ENCODE peak calls at places on chromosomes 13 and 19, in ten cellular contexts. P, O, W, L, V, C, S, B, Y and E are unnamed samples.

GRCh38 chr19:18308051-18308947 is 14.6 kb downstream of the LSM4 start:
- DNase-seq in V (no peak), W (no peak), Y (no peak), C (no peak), L (no peak), B (no peak), S (no peak), P (no peak), O (no peak), E (no peak)

GRCh38 chr19:51784922-51785690 is 9.9 kb upstream of the FPR3 start:
- DNase-seq in O (no peak), L (no peak), V (peak), Y (peak), P (no peak), S (peak), B (no peak), C (no peak), W (no peak), E (peak)

GRCh38 chr19:6773323-6773931 is 919 bp downstream of the VAV1 start:
- DNase-seq in W (no peak), L (no peak), S (no peak), C (no peak), B (no peak), V (no peak), O (peak), Y (peak), P (no peak), E (no peak)

GRCh38 chr13:99041788-99042187 is 63.9 kb upstream of the DOCK9 start:
- DNase-seq in W (no peak), P (no peak), O (no peak), V (no peak), C (no peak), B (no peak), L (no peak), Y (no peak), S (no peak), E (no peak)

GRCh38 chr19:38684078-38684861 is 36.8 kb downstream of the ACTN4 start:
- DNase-seq in V (peak), L (no peak), S (no peak), B (no peak), P (no peak), Y (peak), O (peak), C (no peak), W (no peak), E (no peak)

GRCh38 chr19:40395956-40396355 is 6.0 kb upstream of the HIPK4 start:
- DNase-seq in Y (no peak), P (no peak), L (no peak), W (no peak), C (no peak), V (no peak), B (no peak), O (no peak), S (no peak), E (no peak)

GRCh38 chr13:39616087-39616694 is 13.2 kb upstream of the LHFPL6 start:
- DNase-seq in W (peak), P (no peak), Y (peak), L (no peak), V (no peak), S (no peak), O (no peak), C (no peak), B (peak), E (no peak)

GRCh38 chr13:110554946-110555345 is 6.6 kb downstream of the RAB20 start:
- DNase-seq in P (no peak), O (no peak), Y (no peak), W (no peak), V (no peak), S (no peak), L (no peak), C (no peak), B (no peak), E (no peak)

GRCh38 chr13:50615234-50615633 is 228.3 kb downstream of the DLEU7 start:
- DNase-seq in W (no peak), S (no peak), Y (no peak), L (no peak), B (no peak), C (no peak), V (no peak), O (no peak), P (no peak), E (no peak)

GRCh38 chr13:41384749-41385503 is 72.4 kb upstream of the RGCC start:
- DNase-seq in P (no peak), C (no peak), Y (no peak), V (no peak), L (no peak), S (no peak), B (no peak), O (no peak), W (no peak), E (no peak)

GRCh38 chr13:41139296-41139966 is 6.8 kb upstream of the KBTBD6 start:
- DNase-seq in V (no peak), W (no peak), Y (no peak), O (no peak), L (no peak), B (no peak), P (no peak), S (no peak), C (no peak), E (no peak)

GRCh38 chr13:104691765-104692164 is 1625.5 kb upstream of the SLC10A2 start:
- DNase-seq in B (no peak), L (no peak), Y (no peak), W (no peak), S (no peak), C (no peak), V (no peak), P (no peak), O (no peak), E (no peak)

GRCh38 chr19:50244695-50245094 is 41.3 kb downstream of the MYH14 start:
- DNase-seq in P (no peak), B (no peak), V (no peak), Y (no peak), O (no peak), L (no peak), C (no peak), S (no peak), W (no peak), E (no peak)

GRCh38 chr13:29922281-29922821 is 71.9 kb upstream of the UBL3 start:
- DNase-seq in Y (no peak), W (no peak), S (no peak), B (no peak), C (no peak), V (no peak), P (no peak), L (no peak), O (no peak), E (no peak)

GRCh38 chr13:59261928-59262488 is 901.7 kb downstream of the DIAPH3 start:
- DNase-seq in L (no peak), B (no peak), P (no peak), Y (no peak), V (no peak), C (no peak), W (peak), S (no peak), O (no peak), E (no peak)

GRCh38 chr19:49677901-49678674 is 1.0 kb downstream of the PRMT1 start:
- DNase-seq in V (no peak), C (peak), W (peak), S (peak), L (no peak), O (peak), B (peak), Y (peak), P (peak), E (peak)

GRCh38 chr13:50991624-50992610 is 82.3 kb downstream of the RNASEH2B start:
- DNase-seq in V (no peak), W (no peak), P (no peak), L (no peak), C (no peak), O (no peak), B (peak), S (no peak), Y (no peak), E (no peak)

GRCh38 chr19:58229255-58229639 is 533 bp downstream of the ZNF544 start:
- DNase-seq in B (no peak), V (no peak), L (no peak), S (no peak), P (peak), C (no peak), Y (peak), O (no peak), W (peak), E (peak)

GRCh38 chr13:104980571-104980970 is 1554.9 kb downstream of the EFNB2 start:
- DNase-seq in L (no peak), W (no peak), V (no peak), O (no peak), P (no peak), C (no peak), Y (no peak), B (no peak), S (no peak), E (no peak)

GRCh38 chr13:105603283-105603682 is 932.2 kb downstream of the EFNB2 start:
- DNase-seq in B (peak), C (no peak), L (no peak), O (no peak), V (no peak), W (no peak), Y (no peak), P (no peak), S (no peak), E (no peak)

GRCh38 chr13:74528751-74529513 is 394.7 kb upstream of the KLF12 start:
- DNase-seq in P (no peak), O (no peak), S (no peak), L (no peak), W (no peak), B (no peak), C (no peak), Y (no peak), V (no peak), E (no peak)

GRCh38 chr13:97005631-97006262 is 11.5 kb upstream of the OXGR1 start:
- DNase-seq in C (no peak), V (no peak), W (no peak), P (no peak), Y (no peak), S (no peak), L (no peak), O (no peak), B (no peak), E (no peak)

GRCh38 chr19:30047355-30047895 is 105.4 kb downstream of the URI1 start:
- DNase-seq in L (no peak), W (no peak), Y (no peak), S (no peak), C (no peak), B (no peak), P (no peak), O (no peak), V (no peak), E (no peak)

GRCh38 chr19:54626757-54627156 is 3.5 kb upstream of the LILRB1 start:
- DNase-seq in L (no peak), B (no peak), Y (no peak), P (no peak), O (no peak), V (no peak), S (no peak), W (no peak), C (no peak), E (no peak)

GRCh38 chr13:59883885-59884284 is 279.8 kb downstream of the DIAPH3 start:
- DNase-seq in L (no peak), W (no peak), P (no peak), Y (no peak), O (no peak), C (no peak), V (no peak), B (no peak), S (no peak), E (no peak)

GRCh38 chr13:91216928-91217700 is 130.4 kb upstream of the MIR17HG start:
- DNase-seq in W (no peak), O (no peak), V (no peak), C (no peak), Y (no peak), L (no peak), B (no peak), S (no peak), P (no peak), E (no peak)

GRCh38 chr13:61685683-61686013 is 270.0 kb upstream of the PCDH20 start:
- DNase-seq in C (no peak), L (no peak), S (no peak), P (no peak), Y (no peak), O (no peak), W (peak), B (peak), V (no peak), E (no peak)

GRCh38 chr13:43946281-43946680 is 66.6 kb downstream of the LACC1 start:
- DNase-seq in C (no peak), B (no peak), O (no peak), V (no peak), W (no peak), L (no peak), P (no peak), Y (no peak), S (no peak), E (no peak)

GRCh38 chr13:20902438-20903163 is at the start of gene XPO4:
- DNase-seq in L (no peak), V (no peak), B (peak), P (peak), S (peak), W (peak), O (peak), Y (peak), C (peak), E (peak)

GRCh38 chr13:32902898-32903297 is 113.3 kb upstream of the KL start:
- DNase-seq in L (no peak), S (no peak), C (no peak), B (no peak), P (peak), Y (no peak), O (no peak), V (no peak), W (no peak), E (peak)

GRCh38 chr19:19409235-19410030 is 4.0 kb downstream of the GATAD2A start:
- DNase-seq in W (no peak), C (no peak), P (no peak), O (no peak), V (no peak), S (no peak), L (no peak), Y (no peak), B (no peak), E (no peak)

GRCh38 chr19:13633109-13633508 is 126.8 kb upstream of the CACNA1A start:
- DNase-seq in Y (no peak), O (no peak), L (no peak), B (peak), P (no peak), W (no peak), C (no peak), V (no peak), S (no peak), E (no peak)

GRCh38 chr19:39196320-39196719 is 444 bp upstream of the NCCRP1 start:
- DNase-seq in P (no peak), S (no peak), V (no peak), O (no peak), Y (no peak), C (no peak), B (no peak), W (no peak), L (no peak), E (no peak)